ENCODE peak calls at places on chromosome 11, in seven cellular contexts. X, B, W, A, I, M and D are unnamed samples.

GRCh38 chr11:117019871-117020270 is 78.4 kb downstream of the SIK3 start:
- DNase-seq in X (no peak), B (no peak), W (no peak), A (no peak), I (no peak), M (no peak), D (no peak)

GRCh38 chr11:73521621-73522020 is 76.3 kb downstream of the FAM168A start:
- DNase-seq in X (no peak), B (no peak), W (no peak), A (no peak), I (no peak), M (no peak), D (no peak)

GRCh38 chr11:32851251-32851650 is 21.5 kb downstream of the PRRG4 start:
- DNase-seq in X (no peak), B (no peak), W (no peak), A (no peak), I (no peak), M (no peak), D (no peak)

GRCh38 chr11:105609832-105610781 is at the start of gene GRIA4:
- DNase-seq in X (peak; percentile 13), B (peak; percentile 14), W (peak; percentile 79), A (no peak), I (peak; percentile 16), M (no peak), D (no peak)

GRCh38 chr11:72899238-72899637 is 85.0 kb downstream of the ATG16L2 start:
- DNase-seq in X (no peak), B (no peak), W (no peak), A (no peak), I (no peak), M (no peak), D (no peak)

GRCh38 chr11:131785801-131786200 is 415.4 kb downstream of the NTM start:
- DNase-seq in X (no peak), B (no peak), W (no peak), A (no peak), I (no peak), M (no peak), D (no peak)

GRCh38 chr11:31987118-31988005 is 103.5 kb upstream of the RCN1 start:
- DNase-seq in X (no peak), B (no peak), W (peak; percentile 44), A (no peak), I (no peak), M (no peak), D (no peak)

GRCh38 chr11:2579315-2580060 is 120.3 kb downstream of the KCNQ1OT1 start:
- DNase-seq in X (peak; percentile 0), B (no peak), W (peak; percentile 56), A (no peak), I (no peak), M (no peak), D (peak; percentile 28)

GRCh38 chr11:134578807-134579708 is 167.0 kb upstream of the B3GAT1 start:
- DNase-seq in X (no peak), B (no peak), W (peak; percentile 64), A (peak; percentile 48), I (no peak), M (no peak), D (no peak)

GRCh38 chr11:5737091-5737490 is 843 bp downstream of the OR56B1 start:
- DNase-seq in X (no peak), B (no peak), W (no peak), A (no peak), I (peak; percentile 2), M (no peak), D (no peak)

GRCh38 chr11:60914620-60915249 is 777 bp downstream of the TMEM109 start:
- DNase-seq in X (peak; percentile 42), B (no peak), W (peak; percentile 77), A (peak; percentile 73), I (no peak), M (no peak), D (no peak)

GRCh38 chr11:104556606-104557301 is 341.5 kb downstream of the CASP12 start:
- DNase-seq in X (no peak), B (no peak), W (no peak), A (no peak), I (no peak), M (no peak), D (no peak)

GRCh38 chr11:26993965-26994446 is at the start of gene FIBIN:
- DNase-seq in X (peak; percentile 45), B (no peak), W (no peak), A (no peak), I (no peak), M (no peak), D (peak; percentile 45)

GRCh38 chr11:128189823-128190222 is 397.5 kb downstream of the ETS1 start:
- DNase-seq in X (no peak), B (no peak), W (no peak), A (no peak), I (no peak), M (no peak), D (no peak)

GRCh38 chr11:69044111-69045013 is 4.4 kb upstream of the TPCN2 start:
- DNase-seq in X (peak; percentile 75), B (no peak), W (peak; percentile 77), A (peak; percentile 78), I (peak; percentile 53), M (peak; percentile 21), D (peak; percentile 67)

GRCh38 chr11:77003954-77004353 is 30.2 kb upstream of the B3GNT6 start:
- DNase-seq in X (no peak), B (no peak), W (no peak), A (no peak), I (no peak), M (no peak), D (no peak)

GRCh38 chr11:57640068-57640800 is 9.5 kb downstream of the YPEL4 start:
- DNase-seq in X (no peak), B (no peak), W (no peak), A (no peak), I (no peak), M (no peak), D (no peak)

GRCh38 chr11:67517784-67518552 is 5.3 kb downstream of the CABP2 start:
- DNase-seq in X (no peak), B (no peak), W (no peak), A (no peak), I (no peak), M (no peak), D (no peak)

GRCh38 chr11:10597877-10598341 is 29.4 kb upstream of the LYVE1 start:
- DNase-seq in X (no peak), B (no peak), W (no peak), A (no peak), I (no peak), M (no peak), D (no peak)

GRCh38 chr11:20909995-20910726 is 240.8 kb downstream of the NELL1 start:
- DNase-seq in X (no peak), B (no peak), W (no peak), A (peak; percentile 42), I (no peak), M (no peak), D (no peak)

GRCh38 chr11:84264066-84264465 is 977.9 kb upstream of the CCDC90B start:
- DNase-seq in X (no peak), B (peak; percentile 11), W (no peak), A (no peak), I (no peak), M (no peak), D (no peak)

GRCh38 chr11:105719073-105719846 is 109.4 kb downstream of the GRIA4 start:
- DNase-seq in X (peak; percentile 48), B (no peak), W (no peak), A (no peak), I (peak; percentile 10), M (no peak), D (no peak)

GRCh38 chr11:134120143-134120850 is 51.4 kb downstream of the JAM3 start:
- DNase-seq in X (peak; percentile 42), B (no peak), W (no peak), A (no peak), I (peak; percentile 91), M (no peak), D (peak; percentile 70)

GRCh38 chr11:132913295-132913694 is 619.0 kb downstream of the OPCML start:
- DNase-seq in X (no peak), B (no peak), W (no peak), A (no peak), I (no peak), M (no peak), D (no peak)

GRCh38 chr11:2312232-2313042 is 10.6 kb downstream of the TSPAN32 start:
- DNase-seq in X (no peak), B (no peak), W (peak; percentile 36), A (no peak), I (no peak), M (no peak), D (no peak)

DNA sequence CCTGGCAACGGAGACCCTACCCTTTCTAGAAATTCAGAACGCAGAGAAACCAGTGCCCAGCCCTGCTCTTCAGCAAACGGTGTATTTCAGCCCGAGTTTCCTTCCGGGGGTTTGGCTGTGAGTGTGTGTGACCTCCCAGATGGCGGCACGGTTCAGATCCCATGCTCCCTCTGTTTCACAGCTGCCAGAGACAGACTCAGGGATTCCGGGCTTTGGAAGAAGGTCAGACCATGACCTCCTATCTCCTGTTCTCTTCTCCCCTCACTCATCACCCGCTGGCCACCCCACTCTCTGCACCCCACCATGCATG is 256.3 kb upstream of the CADM1 start:
- DNase-seq in X (peak; percentile 31), B (no peak), W (no peak), A (no peak), I (no peak), M (no peak), D (peak; percentile 17)
- H3K27ac ChIP-seq in X (no peak overlapping the region), B (no peak overlapping the region), W (no peak overlapping the region), A (no peak overlapping the region), I (no peak overlapping the region), M (no peak overlapping the region), D (no peak overlapping the region)

GRCh38 chr11:93099811-93100210 is 98.0 kb downstream of the SLC36A4 start:
- DNase-seq in X (no peak), B (no peak), W (no peak), A (no peak), I (peak; percentile 26), M (no peak), D (no peak)
- H3K27ac ChIP-seq in X (no peak overlapping the region), B (no peak overlapping the region), W (peak overlapping the region; percentile 38), A (no peak overlapping the region), I (no peak overlapping the region), M (no peak overlapping the region), D (no peak overlapping the region)

GRCh38 chr11:45902452-45903380 is 4.4 kb downstream of the FREY1 start:
- DNase-seq in X (no peak), B (no peak), W (no peak), A (no peak), I (no peak), M (no peak), D (no peak)

GRCh38 chr11:45899448-45900174 is 7.5 kb downstream of the FREY1 start:
- DNase-seq in X (peak; percentile 87), B (peak; percentile 82), W (peak; percentile 97), A (no peak), I (peak; percentile 63), M (peak; percentile 63), D (peak; percentile 93)

GRCh38 chr11:45899086-45899447 is 8.0 kb downstream of the FREY1 start:
- DNase-seq in X (no peak), B (no peak), W (no peak), A (no peak), I (no peak), M (no peak), D (no peak)

GRCh38 chr11:45901646-45902045 is 5.4 kb downstream of the FREY1 start:
- DNase-seq in X (no peak), B (peak; percentile 58), W (no peak), A (no peak), I (no peak), M (no peak), D (no peak)

GRCh38 chr11:45900916-45901617 is 6.0 kb downstream of the FREY1 start:
- DNase-seq in X (peak; percentile 32), B (no peak), W (peak; percentile 42), A (no peak), I (no peak), M (no peak), D (peak; percentile 43)
- H3K27ac ChIP-seq in X (no peak overlapping the region), B (peak overlapping the region; percentile 100), W (peak overlapping the region; percentile 76), A (no peak overlapping the region), I (no peak overlapping the region), M (no peak overlapping the region), D (no peak overlapping the region)

GRCh38 chr11:120612363-120613263 is 101.1 kb downstream of the GRIK4 start:
- DNase-seq in X (no peak), B (no peak), W (no peak), A (no peak), I (peak; percentile 53), M (no peak), D (peak; percentile 33)
- H3K27ac ChIP-seq in X (no peak overlapping the region), B (no peak overlapping the region), W (no peak overlapping the region), A (no peak overlapping the region), I (peak overlapping the region; percentile 61), M (no peak overlapping the region), D (no peak overlapping the region)